ENCODE peak calls at places on chromosomes 1 and 21, in eight cellular contexts. One of them, this sample, is unnamed.

GRCh38 chr1:118247593-118247992 is 62.6 kb upstream of the SPAG17 start:
- DNase-seq in Calu3: no peak
- DNase-seq in OCI-LY7: peak; percentile 1
- DNase-seq in AG10803: peak; percentile 18
- DNase-seq in foreskin fibroblast: peak; percentile 7
- DNase-seq in stomach: no peak
- DNase-seq in body of pancreas: peak; percentile 17
- DNase-seq in astrocyte: peak; percentile 3
- DNase-seq in this sample: no peak

GRCh38 chr1:188295157-188295556 is 1466.4 kb downstream of the PLA2G4A start:
- DNase-seq in Calu3: no peak
- DNase-seq in OCI-LY7: no peak
- DNase-seq in AG10803: no peak
- DNase-seq in foreskin fibroblast: no peak
- DNase-seq in stomach: no peak
- DNase-seq in body of pancreas: no peak
- DNase-seq in astrocyte: no peak
- DNase-seq in this sample: no peak

GRCh38 chr1:65292861-65293593 is 16.3 kb upstream of the DNAJC6 start:
- DNase-seq in Calu3: no peak
- DNase-seq in OCI-LY7: no peak
- DNase-seq in AG10803: no peak
- DNase-seq in foreskin fibroblast: no peak
- DNase-seq in stomach: no peak
- DNase-seq in body of pancreas: no peak
- DNase-seq in astrocyte: no peak
- DNase-seq in this sample: no peak

GRCh38 chr1:107413951-107414350 is 273.1 kb downstream of the NTNG1 start:
- DNase-seq in Calu3: no peak
- DNase-seq in OCI-LY7: no peak
- DNase-seq in AG10803: peak; percentile 15
- DNase-seq in foreskin fibroblast: no peak
- DNase-seq in stomach: no peak
- DNase-seq in body of pancreas: no peak
- DNase-seq in astrocyte: no peak
- DNase-seq in this sample: no peak

GRCh38 chr1:218584418-218585155 is 239.5 kb downstream of the TGFB2 start:
- DNase-seq in Calu3: peak; percentile 43
- DNase-seq in OCI-LY7: no peak
- DNase-seq in AG10803: no peak
- DNase-seq in foreskin fibroblast: no peak
- DNase-seq in stomach: no peak
- DNase-seq in body of pancreas: no peak
- DNase-seq in astrocyte: peak; percentile 58
- DNase-seq in this sample: no peak

GRCh38 chr21:34913786-34914185 is 135.3 kb downstream of the RUNX1 start:
- DNase-seq in Calu3: no peak
- DNase-seq in OCI-LY7: no peak
- DNase-seq in AG10803: peak; percentile 95
- DNase-seq in foreskin fibroblast: peak; percentile 72
- DNase-seq in stomach: no peak
- DNase-seq in body of pancreas: no peak
- DNase-seq in astrocyte: no peak
- DNase-seq in this sample: no peak

GRCh38 chr1:186953876-186954275 is 125.1 kb downstream of the PLA2G4A start:
- DNase-seq in Calu3: no peak
- DNase-seq in OCI-LY7: no peak
- DNase-seq in AG10803: no peak
- DNase-seq in foreskin fibroblast: no peak
- DNase-seq in stomach: no peak
- DNase-seq in body of pancreas: no peak
- DNase-seq in astrocyte: no peak
- DNase-seq in this sample: no peak

GRCh38 chr1:25807480-25808390 is 7.7 kb downstream of the SELENON start:
- DNase-seq in Calu3: no peak
- DNase-seq in OCI-LY7: no peak
- DNase-seq in AG10803: no peak
- DNase-seq in foreskin fibroblast: no peak
- DNase-seq in stomach: no peak
- DNase-seq in body of pancreas: no peak
- DNase-seq in astrocyte: no peak
- DNase-seq in this sample: no peak

GRCh38 chr1:16126160-16126559 is 29.7 kb downstream of the EPHA2 start:
- DNase-seq in Calu3: no peak
- DNase-seq in OCI-LY7: no peak
- DNase-seq in AG10803: no peak
- DNase-seq in foreskin fibroblast: no peak
- DNase-seq in stomach: no peak
- DNase-seq in body of pancreas: no peak
- DNase-seq in astrocyte: no peak
- DNase-seq in this sample: no peak

GRCh38 chr1:233006582-233006981 is 56.2 kb downstream of the NTPCR start:
- DNase-seq in Calu3: no peak
- DNase-seq in OCI-LY7: no peak
- DNase-seq in AG10803: no peak
- DNase-seq in foreskin fibroblast: no peak
- DNase-seq in stomach: no peak
- DNase-seq in body of pancreas: no peak
- DNase-seq in astrocyte: no peak
- DNase-seq in this sample: no peak

GRCh38 chr1:72439036-72439435 is 156.7 kb upstream of the NEGR1 start:
- DNase-seq in Calu3: no peak
- DNase-seq in OCI-LY7: no peak
- DNase-seq in AG10803: peak; percentile 36
- DNase-seq in foreskin fibroblast: peak; percentile 68
- DNase-seq in stomach: no peak
- DNase-seq in body of pancreas: no peak
- DNase-seq in astrocyte: peak; percentile 41
- DNase-seq in this sample: no peak

GRCh38 chr1:10815863-10816195 is 19.4 kb upstream of the CASZ1 start:
- DNase-seq in Calu3: no peak
- DNase-seq in OCI-LY7: no peak
- DNase-seq in AG10803: no peak
- DNase-seq in foreskin fibroblast: no peak
- DNase-seq in stomach: peak; percentile 64
- DNase-seq in body of pancreas: peak; percentile 64
- DNase-seq in astrocyte: no peak
- DNase-seq in this sample: no peak
- TF ChIP-seq CTCF in Calu3: no peak
- TF ChIP-seq CTCF in OCI-LY7: no peak
- TF ChIP-seq CTCF in AG10803: no peak
- TF ChIP-seq CTCF in foreskin fibroblast: no peak
- TF ChIP-seq CTCF in stomach: no peak
- TF ChIP-seq CTCF in body of pancreas: no peak
- TF ChIP-seq CTCF in astrocyte: no peak
- TF ChIP-seq CTCF in this sample: no peak

DNA sequence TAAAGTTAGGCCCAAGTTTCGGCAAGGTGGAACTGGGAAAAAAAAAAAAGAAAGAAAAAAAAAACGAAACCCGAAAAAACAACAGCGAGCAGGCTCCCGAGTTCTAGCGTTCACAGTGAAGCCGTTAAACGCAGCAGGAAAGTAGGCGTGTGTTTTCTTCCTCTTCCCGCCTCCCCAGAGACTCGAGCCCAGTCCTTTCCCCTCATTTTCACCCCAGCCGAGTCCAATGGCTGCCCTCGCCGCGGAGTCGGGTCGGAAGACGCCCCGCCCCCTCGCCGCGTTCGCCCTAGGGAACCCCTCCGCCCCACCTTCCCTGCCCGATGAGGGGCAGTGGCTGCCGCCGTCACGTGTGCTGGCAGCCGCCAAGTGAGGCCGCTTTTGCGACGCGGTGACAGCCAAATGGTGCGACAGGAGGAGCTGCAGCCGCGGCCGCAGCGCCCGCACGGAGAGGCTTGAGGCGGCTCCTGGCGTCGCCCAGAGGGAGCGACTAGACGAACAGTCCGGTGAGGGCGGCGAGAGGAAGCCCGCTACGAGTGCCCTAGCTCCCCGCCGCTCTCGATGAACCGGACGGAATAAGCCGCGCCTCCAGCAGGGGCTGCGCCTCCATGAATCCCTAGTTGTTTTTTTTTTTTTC is at the start of gene PKN2:
- DNase-seq in Calu3: peak; percentile 98
- DNase-seq in OCI-LY7: peak; percentile 99
- DNase-seq in AG10803: peak; percentile 99
- DNase-seq in foreskin fibroblast: peak; percentile 99
- DNase-seq in stomach: peak; percentile 97
- DNase-seq in body of pancreas: peak; percentile 98
- DNase-seq in astrocyte: peak; percentile 97
- DNase-seq in this sample: peak; percentile 97
- TF ChIP-seq CTCF in Calu3: no peak
- TF ChIP-seq CTCF in OCI-LY7: no peak
- TF ChIP-seq CTCF in AG10803: peak; percentile 9
- TF ChIP-seq CTCF in foreskin fibroblast: peak; percentile 11
- TF ChIP-seq CTCF in stomach: no peak
- TF ChIP-seq CTCF in body of pancreas: peak; percentile 47
- TF ChIP-seq CTCF in astrocyte: no peak
- TF ChIP-seq CTCF in this sample: no peak

GRCh38 chr1:112735752-112736151 is 20.6 kb upstream of the PPM1J start:
- DNase-seq in Calu3: no peak
- DNase-seq in OCI-LY7: no peak
- DNase-seq in AG10803: peak; percentile 67
- DNase-seq in foreskin fibroblast: peak; percentile 75
- DNase-seq in stomach: no peak
- DNase-seq in body of pancreas: no peak
- DNase-seq in astrocyte: peak; percentile 90
- DNase-seq in this sample: no peak
- TF ChIP-seq CTCF in Calu3: no peak
- TF ChIP-seq CTCF in OCI-LY7: no peak
- TF ChIP-seq CTCF in AG10803: no peak
- TF ChIP-seq CTCF in foreskin fibroblast: no peak
- TF ChIP-seq CTCF in stomach: no peak
- TF ChIP-seq CTCF in body of pancreas: no peak
- TF ChIP-seq CTCF in astrocyte: no peak
- TF ChIP-seq CTCF in this sample: no peak

GRCh38 chr1:92485374-92486250 is 1.1 kb downstream of the GFI1 start:
- DNase-seq in Calu3: peak; percentile 84
- DNase-seq in OCI-LY7: peak; percentile 51
- DNase-seq in AG10803: no peak
- DNase-seq in foreskin fibroblast: no peak
- DNase-seq in stomach: peak; percentile 69
- DNase-seq in body of pancreas: peak; percentile 90
- DNase-seq in astrocyte: no peak
- DNase-seq in this sample: peak; percentile 67
- TF ChIP-seq CTCF in Calu3: peak; percentile 64
- TF ChIP-seq CTCF in OCI-LY7: peak; percentile 61
- TF ChIP-seq CTCF in AG10803: peak; percentile 3
- TF ChIP-seq CTCF in foreskin fibroblast: no peak
- TF ChIP-seq CTCF in stomach: no peak
- TF ChIP-seq CTCF in body of pancreas: peak; percentile 61
- TF ChIP-seq CTCF in astrocyte: no peak
- TF ChIP-seq CTCF in this sample: peak; percentile 25

GRCh38 chr1:36351222-36351977 is 28.0 kb upstream of the EVA1B start:
- DNase-seq in Calu3: peak; percentile 70
- DNase-seq in OCI-LY7: no peak
- DNase-seq in AG10803: peak; percentile 93
- DNase-seq in foreskin fibroblast: peak; percentile 92
- DNase-seq in stomach: no peak
- DNase-seq in body of pancreas: no peak
- DNase-seq in astrocyte: peak; percentile 88
- DNase-seq in this sample: peak; percentile 27

GRCh38 chr1:36352910-36353878 is 29.7 kb upstream of the EVA1B start:
- DNase-seq in Calu3: peak; percentile 37
- DNase-seq in OCI-LY7: no peak
- DNase-seq in AG10803: peak; percentile 60
- DNase-seq in foreskin fibroblast: peak; percentile 75
- DNase-seq in stomach: no peak
- DNase-seq in body of pancreas: no peak
- DNase-seq in astrocyte: peak; percentile 78
- DNase-seq in this sample: peak; percentile 41

GRCh38 chr1:36350659-36351171 is 27.3 kb upstream of the EVA1B start:
- DNase-seq in Calu3: peak; percentile 76
- DNase-seq in OCI-LY7: no peak
- DNase-seq in AG10803: peak; percentile 82
- DNase-seq in foreskin fibroblast: peak; percentile 80
- DNase-seq in stomach: no peak
- DNase-seq in body of pancreas: no peak
- DNase-seq in astrocyte: peak; percentile 81
- DNase-seq in this sample: no peak

GRCh38 chr1:36354486-36354885 is 31.0 kb upstream of the EVA1B start:
- DNase-seq in Calu3: no peak
- DNase-seq in OCI-LY7: no peak
- DNase-seq in AG10803: no peak
- DNase-seq in foreskin fibroblast: no peak
- DNase-seq in stomach: no peak
- DNase-seq in body of pancreas: no peak
- DNase-seq in astrocyte: no peak
- DNase-seq in this sample: no peak

GRCh38 chr1:36352141-36352909 is 28.9 kb upstream of the EVA1B start:
- DNase-seq in Calu3: peak; percentile 58
- DNase-seq in OCI-LY7: no peak
- DNase-seq in AG10803: peak; percentile 60
- DNase-seq in foreskin fibroblast: peak; percentile 50
- DNase-seq in stomach: no peak
- DNase-seq in body of pancreas: no peak
- DNase-seq in astrocyte: peak; percentile 16
- DNase-seq in this sample: no peak
- TF ChIP-seq CTCF in Calu3: no peak
- TF ChIP-seq CTCF in OCI-LY7: peak; percentile 19
- TF ChIP-seq CTCF in AG10803: peak; percentile 24
- TF ChIP-seq CTCF in foreskin fibroblast: no peak
- TF ChIP-seq CTCF in stomach: no peak
- TF ChIP-seq CTCF in body of pancreas: no peak
- TF ChIP-seq CTCF in astrocyte: no peak
- TF ChIP-seq CTCF in this sample: no peak

GRCh38 chr1:54542962-54543539 is 5.0 kb upstream of the ACOT11 start:
- DNase-seq in Calu3: no peak
- DNase-seq in OCI-LY7: no peak
- DNase-seq in AG10803: peak; percentile 31
- DNase-seq in foreskin fibroblast: peak; percentile 46
- DNase-seq in stomach: no peak
- DNase-seq in body of pancreas: no peak
- DNase-seq in astrocyte: peak; percentile 47
- DNase-seq in this sample: no peak

GRCh38 chr1:54543729-54544496 is 4.1 kb upstream of the ACOT11 start:
- DNase-seq in Calu3: no peak
- DNase-seq in OCI-LY7: no peak
- DNase-seq in AG10803: peak; percentile 70
- DNase-seq in foreskin fibroblast: peak; percentile 61
- DNase-seq in stomach: no peak
- DNase-seq in body of pancreas: no peak
- DNase-seq in astrocyte: peak; percentile 85
- DNase-seq in this sample: no peak

GRCh38 chr1:54540891-54541290 is 7.1 kb upstream of the ACOT11 start:
- DNase-seq in Calu3: no peak
- DNase-seq in OCI-LY7: no peak
- DNase-seq in AG10803: no peak
- DNase-seq in foreskin fibroblast: no peak
- DNase-seq in stomach: no peak
- DNase-seq in body of pancreas: no peak
- DNase-seq in astrocyte: no peak
- DNase-seq in this sample: no peak

GRCh38 chr1:54545916-54546635 is 2.0 kb upstream of the ACOT11 start:
- DNase-seq in Calu3: no peak
- DNase-seq in OCI-LY7: no peak
- DNase-seq in AG10803: no peak
- DNase-seq in foreskin fibroblast: no peak
- DNase-seq in stomach: no peak
- DNase-seq in body of pancreas: no peak
- DNase-seq in astrocyte: no peak
- DNase-seq in this sample: no peak

GRCh38 chr1:54542120-54542961 is 5.7 kb upstream of the ACOT11 start:
- DNase-seq in Calu3: peak; percentile 85
- DNase-seq in OCI-LY7: peak; percentile 42
- DNase-seq in AG10803: peak; percentile 40
- DNase-seq in foreskin fibroblast: peak; percentile 67
- DNase-seq in stomach: peak; percentile 78
- DNase-seq in body of pancreas: peak; percentile 76
- DNase-seq in astrocyte: peak; percentile 77
- DNase-seq in this sample: peak; percentile 83
- TF ChIP-seq CTCF in Calu3: no peak
- TF ChIP-seq CTCF in OCI-LY7: peak; percentile 22
- TF ChIP-seq CTCF in AG10803: no peak
- TF ChIP-seq CTCF in foreskin fibroblast: no peak
- TF ChIP-seq CTCF in stomach: no peak
- TF ChIP-seq CTCF in body of pancreas: peak; percentile 3
- TF ChIP-seq CTCF in astrocyte: no peak
- TF ChIP-seq CTCF in this sample: no peak